ENCODE peak calls at places on chromosomes 3 and 15, in five cellular contexts. E is fibroblast of pulmonary artery, O is PC-3, I is gastrocnemius medialis, Z is astrocyte of the spinal cord. S is an unnamed sample.
A peak's percentile ranks its signal among the peaks of the same experiment; 100 is the strongest.

GRCh38 chr15:49155834-49156627 is 632 bp upstream of the COPS2 start:
- DNase-seq in E (peak; percentile 41), I (no peak), Z (peak; percentile 28), O (peak; percentile 25), S (peak; percentile 17)

GRCh38 chr15:70133296-70133695 is 35.6 kb upstream of the TLE3 start:
- DNase-seq in Z (no peak), O (no peak), I (no peak), E (no peak), S (no peak)

GRCh38 chr3:10299679-10300078 is 6.9 kb upstream of the GHRL start:
- DNase-seq in E (no peak), O (no peak), I (no peak), Z (no peak), S (no peak)

GRCh38 chr3:46296826-46297225 is 54.6 kb downstream of the CCR3 start:
- DNase-seq in Z (no peak), O (no peak), I (no peak), E (no peak), S (no peak)

GRCh38 chr15:63045438-63046278 is 3.1 kb downstream of the TPM1 start:
- DNase-seq in I (no peak), O (no peak), Z (peak; percentile 52), E (no peak), S (no peak)

GRCh38 chr3:186724911-186725310 is 7.8 kb downstream of the KNG1 start:
- DNase-seq in Z (no peak), E (no peak), I (no peak), O (no peak), S (no peak)

GRCh38 chr3:117059054-117059989 is 349.7 kb downstream of the TUSC7 start:
- DNase-seq in I (no peak), E (peak; percentile 44), Z (peak; percentile 23), O (peak; percentile 34), S (peak; percentile 38)

GRCh38 chr3:168024537-168024941 is 71.2 kb downstream of the GOLIM4 start:
- DNase-seq in Z (peak; percentile 95), E (peak; percentile 89), O (peak; percentile 82), I (no peak), S (peak; percentile 16)

GRCh38 chr3:13287833-13288232 is 132.3 kb downstream of the NUP210 start:
- DNase-seq in Z (no peak), E (no peak), I (no peak), O (no peak), S (no peak)

GRCh38 chr3:191070201-191070600 is 128.8 kb upstream of the OSTN start:
- DNase-seq in I (no peak), Z (peak; percentile 88), E (peak; percentile 84), O (peak; percentile 94), S (peak; percentile 93)

GRCh38 chr15:47725924-47726323 is 8.6 kb downstream of the SEMA6D start:
- DNase-seq in O (no peak), I (peak; percentile 69), Z (no peak), E (no peak), S (no peak)

GRCh38 chr3:15497984-15498383 is 23.5 kb downstream of the COLQ start:
- DNase-seq in Z (no peak), O (no peak), E (no peak), I (no peak), S (no peak)

GRCh38 chr15:68553994-68554715 is 24.6 kb upstream of the CORO2B start:
- DNase-seq in E (peak; percentile 73), O (peak; percentile 88), Z (peak; percentile 62), I (peak; percentile 17), S (peak; percentile 69)

GRCh38 chr3:4241595-4242170 is 61.5 kb upstream of the SETMAR start:
- DNase-seq in Z (no peak), E (no peak), I (no peak), O (no peak), S (no peak)

GRCh38 chr3:10548997-10549396 is 43.6 kb upstream of the ATP2B2 start:
- DNase-seq in O (peak; percentile 64), Z (no peak), I (no peak), E (no peak), S (peak; percentile 58)

GRCh38 chr3:106678657-106679390 is 698.4 kb upstream of the CCDC54 start:
- DNase-seq in E (no peak), Z (no peak), I (no peak), O (no peak), S (no peak)

GRCh38 chr15:98963459-98963858 is 44.1 kb downstream of the PGPEP1L start:
- DNase-seq in Z (no peak), E (no peak), I (no peak), O (no peak), S (no peak)

GRCh38 chr3:52774901-52775864 is 2.2 kb upstream of the ITIH1 start:
- DNase-seq in O (no peak), E (no peak), I (no peak), Z (no peak), S (no peak)

GRCh38 chr3:111691293-111691909 is 96.3 kb upstream of the ZBED2 start:
- DNase-seq in Z (peak; percentile 60), O (peak; percentile 73), I (no peak), E (peak; percentile 78), S (peak; percentile 69)

GRCh38 chr3:120364821-120365220 is 15.7 kb upstream of the LRRC58 start:
- DNase-seq in E (peak; percentile 20), Z (peak; percentile 8), I (no peak), O (no peak), S (peak; percentile 34)

GRCh38 chr15:82688691-82689090 is 21.0 kb downstream of the AP3B2 start:
- DNase-seq in I (no peak), E (no peak), O (no peak), Z (no peak), S (no peak)

GRCh38 chr3:34312684-34313083 is 514.3 kb downstream of the PDCD6IP start:
- DNase-seq in I (no peak), E (no peak), Z (no peak), O (no peak), S (no peak)

GRCh38 chr15:63521405-63522142 is 17.2 kb downstream of the USP3 start:
- DNase-seq in I (no peak), E (peak; percentile 43), Z (no peak), O (no peak), S (no peak)

GRCh38 chr3:117184574-117184973 is 475.0 kb downstream of the TUSC7 start:
- DNase-seq in O (no peak), E (peak; percentile 10), I (no peak), Z (peak; percentile 11), S (peak; percentile 43)

GRCh38 chr15:57345584-57345983 is 30.7 kb upstream of the CGNL1 start:
- DNase-seq in E (no peak), O (peak; percentile 19), I (no peak), Z (no peak), S (no peak)
- TF ChIP-seq CTCF in E (peak; percentile 45), O (peak; percentile 37), I (no peak), Z (peak; percentile 57), S (peak; percentile 7)

DNA sequence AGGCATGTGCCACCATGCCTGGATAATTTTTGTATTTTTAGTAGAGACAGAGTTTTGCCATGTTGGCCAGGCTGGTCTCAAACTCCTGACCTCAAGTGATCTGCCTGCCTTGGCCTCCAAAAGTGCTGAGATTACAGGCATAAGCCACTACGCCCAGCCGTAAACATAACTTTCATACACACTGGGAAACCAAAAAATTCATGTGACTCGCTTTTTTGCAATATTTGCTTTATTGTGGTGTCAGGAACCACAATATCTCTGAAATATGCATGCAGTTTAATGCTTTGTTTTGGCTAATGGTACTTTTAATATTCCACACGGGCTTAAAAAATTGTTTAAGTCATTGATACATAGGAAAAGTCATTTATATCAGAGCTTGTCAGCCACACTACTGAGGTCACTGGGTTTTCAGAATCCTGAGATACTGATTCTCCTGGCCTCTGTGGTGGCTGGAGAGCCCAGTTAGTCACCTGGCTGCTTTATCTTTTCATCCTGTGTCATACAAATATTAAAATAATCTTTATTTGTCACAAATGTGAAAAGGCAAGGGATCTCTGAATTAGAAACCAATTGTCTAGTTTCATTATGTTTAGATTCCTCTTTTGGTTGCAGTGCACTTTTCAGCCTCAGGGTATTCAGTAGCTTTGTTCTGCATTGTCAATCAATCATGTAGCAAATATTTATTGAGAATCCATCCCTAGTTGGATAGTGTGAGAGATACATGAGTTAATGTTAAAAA is 10.0 kb downstream of the TMEM62 start:
- DNase-seq in E (no peak), O (peak; percentile 68), Z (no peak), I (no peak), S (peak; percentile 17)
- TF ChIP-seq CTCF in E (no peak), O (no peak), Z (no peak), I (no peak), S (no peak)

DNA sequence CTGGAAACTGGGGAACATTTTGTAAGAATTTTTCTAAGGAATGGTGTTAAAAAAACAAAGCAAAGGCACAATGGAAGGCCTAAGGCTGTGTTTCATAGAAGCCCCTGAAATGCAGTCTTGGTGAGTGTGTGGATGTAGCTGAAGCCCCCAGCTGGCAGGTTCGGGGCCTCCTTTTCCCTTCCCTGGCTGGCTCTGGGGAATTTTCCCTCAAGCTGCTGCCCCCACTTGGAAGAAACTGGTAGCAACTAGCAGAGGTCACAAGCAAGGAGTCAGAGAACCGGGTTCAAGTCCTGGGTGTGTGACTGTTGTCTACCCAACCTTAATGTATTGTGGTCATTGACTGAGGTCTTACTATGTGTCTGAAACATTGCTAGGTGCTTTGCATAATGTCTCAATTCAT is 85.3 kb upstream of the MYZAP start:
- DNase-seq in I (no peak), O (no peak), E (no peak), Z (no peak), S (no peak)
- TF ChIP-seq CTCF in I (no peak), O (peak; percentile 39), E (peak; percentile 20), Z (peak; percentile 23), S (no peak)

DNA sequence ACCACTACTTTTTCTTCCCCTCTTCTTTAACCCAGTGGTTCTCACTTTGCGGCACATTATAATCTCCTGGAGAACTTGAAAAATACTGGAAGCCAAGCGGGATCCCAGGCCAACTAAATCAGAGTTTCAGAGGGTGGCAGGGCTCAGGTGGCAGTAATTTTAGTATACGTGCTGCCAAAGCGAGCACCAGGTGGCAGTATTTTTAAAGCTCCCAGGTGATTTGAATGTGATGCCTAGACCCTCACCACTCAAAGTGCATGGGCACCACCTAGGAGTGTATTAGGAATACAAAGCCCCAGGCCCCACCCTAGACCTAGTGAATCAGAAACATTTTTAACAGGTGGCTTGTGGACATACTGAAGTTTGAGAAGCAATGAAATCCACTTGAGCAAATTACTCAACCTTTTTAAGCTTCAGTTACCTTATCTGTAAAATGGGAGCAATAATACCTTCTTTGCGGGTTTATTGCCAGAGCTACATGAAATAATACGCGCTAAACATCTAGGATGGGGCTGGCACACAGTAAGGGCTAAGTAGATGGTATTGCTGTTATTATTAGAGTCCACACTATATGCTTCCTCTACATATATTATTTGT is 8.3 kb downstream of the B3GALNT1 start:
- DNase-seq in O (peak; percentile 72), Z (no peak), E (no peak), I (no peak), S (peak; percentile 44)
- TF ChIP-seq CTCF in O (peak; percentile 93), Z (peak; percentile 42), E (peak; percentile 29), I (peak; percentile 23), S (peak; percentile 54)

S was measured in epithelial cell of esophagus.